ENCODE peak calls at places on chromosomes 3 and 15, in nine cellular contexts. One of them, this sample, is unnamed.

GRCh38 chr3:52010431-52010830 is 14.7 kb upstream of the RPL29 start:
- DNase-seq in Peyer's patch: no peak
- DNase-seq in kidney epithelial cell: no peak
- DNase-seq in transverse colon: no peak
- DNase-seq in cardiac fibroblast: no peak
- DNase-seq in stomach: no peak
- DNase-seq in fibroblast of the aortic adventitia: no peak
- DNase-seq in uterus: no peak
- DNase-seq in skeletal muscle cell: no peak
- DNase-seq in this sample: no peak

GRCh38 chr3:163890661-163891060 is 1187.6 kb downstream of the SI start:
- DNase-seq in kidney epithelial cell: no peak
- DNase-seq in transverse colon: no peak
- DNase-seq in stomach: no peak
- DNase-seq in fibroblast of the aortic adventitia: no peak
- DNase-seq in cardiac fibroblast: no peak
- DNase-seq in uterus: no peak
- DNase-seq in Peyer's patch: no peak
- DNase-seq in skeletal muscle cell: no peak
- DNase-seq in this sample: no peak

GRCh38 chr3:141336672-141337522 is 31.4 kb upstream of the ZBTB38 start:
- DNase-seq in kidney epithelial cell: peak
- DNase-seq in uterus: no peak
- DNase-seq in stomach: no peak
- DNase-seq in skeletal muscle cell: peak
- DNase-seq in fibroblast of the aortic adventitia: peak
- DNase-seq in transverse colon: no peak
- DNase-seq in cardiac fibroblast: peak
- DNase-seq in Peyer's patch: no peak
- DNase-seq in this sample: no peak

GRCh38 chr3:31821118-31821517 is 159.9 kb downstream of the OSBPL10 start:
- DNase-seq in fibroblast of the aortic adventitia: no peak
- DNase-seq in transverse colon: no peak
- DNase-seq in uterus: no peak
- DNase-seq in skeletal muscle cell: no peak
- DNase-seq in cardiac fibroblast: no peak
- DNase-seq in Peyer's patch: no peak
- DNase-seq in stomach: no peak
- DNase-seq in kidney epithelial cell: no peak
- DNase-seq in this sample: no peak

GRCh38 chr3:100400424-100400781 is 486 bp downstream of the TOMM70 start:
- DNase-seq in transverse colon: no peak
- DNase-seq in kidney epithelial cell: no peak
- DNase-seq in stomach: no peak
- DNase-seq in uterus: no peak
- DNase-seq in cardiac fibroblast: peak
- DNase-seq in skeletal muscle cell: no peak
- DNase-seq in fibroblast of the aortic adventitia: peak
- DNase-seq in Peyer's patch: no peak
- DNase-seq in this sample: no peak

GRCh38 chr3:140081836-140082331 is 146.9 kb downstream of the CLSTN2 start:
- DNase-seq in Peyer's patch: no peak
- DNase-seq in skeletal muscle cell: no peak
- DNase-seq in fibroblast of the aortic adventitia: no peak
- DNase-seq in transverse colon: no peak
- DNase-seq in kidney epithelial cell: peak
- DNase-seq in uterus: no peak
- DNase-seq in stomach: no peak
- DNase-seq in cardiac fibroblast: no peak
- DNase-seq in this sample: no peak

GRCh38 chr3:159200176-159200575 is 398.3 kb downstream of the MFSD1 start:
- DNase-seq in Peyer's patch: no peak
- DNase-seq in cardiac fibroblast: peak
- DNase-seq in stomach: no peak
- DNase-seq in kidney epithelial cell: peak
- DNase-seq in uterus: no peak
- DNase-seq in transverse colon: no peak
- DNase-seq in skeletal muscle cell: peak
- DNase-seq in fibroblast of the aortic adventitia: peak
- DNase-seq in this sample: no peak

GRCh38 chr3:157649511-157649910 is 146.3 kb upstream of the VEPH1 start:
- DNase-seq in stomach: no peak
- DNase-seq in cardiac fibroblast: no peak
- DNase-seq in Peyer's patch: no peak
- DNase-seq in transverse colon: no peak
- DNase-seq in fibroblast of the aortic adventitia: no peak
- DNase-seq in skeletal muscle cell: no peak
- DNase-seq in uterus: no peak
- DNase-seq in kidney epithelial cell: no peak
- DNase-seq in this sample: no peak

GRCh38 chr3:114057011-114057347 is 442 bp downstream of the QTRT2 start:
- DNase-seq in stomach: no peak
- DNase-seq in kidney epithelial cell: no peak
- DNase-seq in transverse colon: no peak
- DNase-seq in fibroblast of the aortic adventitia: no peak
- DNase-seq in Peyer's patch: no peak
- DNase-seq in uterus: no peak
- DNase-seq in cardiac fibroblast: no peak
- DNase-seq in skeletal muscle cell: no peak
- DNase-seq in this sample: no peak

GRCh38 chr3:69084668-69085542 is at the start of gene ARL6IP5:
- DNase-seq in skeletal muscle cell: peak
- DNase-seq in Peyer's patch: peak
- DNase-seq in fibroblast of the aortic adventitia: peak
- DNase-seq in transverse colon: peak
- DNase-seq in uterus: peak
- DNase-seq in cardiac fibroblast: peak
- DNase-seq in stomach: peak
- DNase-seq in kidney epithelial cell: peak
- DNase-seq in this sample: peak

GRCh38 chr3:73056365-73057150 is 4.9 kb upstream of the EBLN2 start:
- DNase-seq in fibroblast of the aortic adventitia: peak
- DNase-seq in kidney epithelial cell: no peak
- DNase-seq in uterus: no peak
- DNase-seq in skeletal muscle cell: no peak
- DNase-seq in transverse colon: no peak
- DNase-seq in cardiac fibroblast: peak
- DNase-seq in Peyer's patch: no peak
- DNase-seq in stomach: no peak
- DNase-seq in this sample: peak

GRCh38 chr3:8773941-8774542 is 4.6 kb upstream of the OXTR start:
- DNase-seq in skeletal muscle cell: no peak
- DNase-seq in fibroblast of the aortic adventitia: no peak
- DNase-seq in cardiac fibroblast: no peak
- DNase-seq in Peyer's patch: no peak
- DNase-seq in kidney epithelial cell: no peak
- DNase-seq in stomach: no peak
- DNase-seq in uterus: no peak
- DNase-seq in transverse colon: no peak
- DNase-seq in this sample: no peak

GRCh38 chr3:70556056-70556455 is 243.6 kb upstream of the MDFIC2 start:
- DNase-seq in skeletal muscle cell: peak
- DNase-seq in fibroblast of the aortic adventitia: peak
- DNase-seq in kidney epithelial cell: no peak
- DNase-seq in stomach: no peak
- DNase-seq in uterus: no peak
- DNase-seq in cardiac fibroblast: peak
- DNase-seq in transverse colon: no peak
- DNase-seq in Peyer's patch: no peak
- DNase-seq in this sample: no peak

GRCh38 chr15:72117448-72117697 is 577 bp downstream of the MYO9A start:
- DNase-seq in cardiac fibroblast: peak
- DNase-seq in fibroblast of the aortic adventitia: peak
- DNase-seq in Peyer's patch: peak
- DNase-seq in skeletal muscle cell: peak
- DNase-seq in uterus: peak
- DNase-seq in kidney epithelial cell: no peak
- DNase-seq in transverse colon: peak
- DNase-seq in stomach: peak
- DNase-seq in this sample: no peak

GRCh38 chr3:33877187-33877586 is 78.8 kb downstream of the PDCD6IP start:
- DNase-seq in transverse colon: no peak
- DNase-seq in fibroblast of the aortic adventitia: no peak
- DNase-seq in stomach: no peak
- DNase-seq in uterus: no peak
- DNase-seq in skeletal muscle cell: no peak
- DNase-seq in kidney epithelial cell: no peak
- DNase-seq in cardiac fibroblast: no peak
- DNase-seq in Peyer's patch: no peak
- DNase-seq in this sample: no peak

GRCh38 chr15:60137711-60138396 is 133.7 kb downstream of the FOXB1 start:
- DNase-seq in uterus: no peak
- DNase-seq in Peyer's patch: no peak
- DNase-seq in transverse colon: no peak
- DNase-seq in skeletal muscle cell: no peak
- DNase-seq in fibroblast of the aortic adventitia: no peak
- DNase-seq in kidney epithelial cell: no peak
- DNase-seq in stomach: no peak
- DNase-seq in cardiac fibroblast: peak
- DNase-seq in this sample: no peak

GRCh38 chr3:150763841-150764483 is 993 bp upstream of the SIAH2 start:
- DNase-seq in transverse colon: peak
- DNase-seq in cardiac fibroblast: peak
- DNase-seq in fibroblast of the aortic adventitia: peak
- DNase-seq in Peyer's patch: peak
- DNase-seq in stomach: peak
- DNase-seq in kidney epithelial cell: no peak
- DNase-seq in skeletal muscle cell: no peak
- DNase-seq in uterus: peak
- DNase-seq in this sample: no peak

GRCh38 chr3:126245811-126246727 is 65.7 kb upstream of the ALDH1L1 start:
- DNase-seq in fibroblast of the aortic adventitia: peak
- DNase-seq in Peyer's patch: no peak
- DNase-seq in transverse colon: peak
- DNase-seq in cardiac fibroblast: peak
- DNase-seq in uterus: peak
- DNase-seq in kidney epithelial cell: no peak
- DNase-seq in skeletal muscle cell: peak
- DNase-seq in stomach: peak
- DNase-seq in this sample: peak

GRCh38 chr3:99394831-99395733 is 243.3 kb upstream of the COL8A1 start:
- DNase-seq in skeletal muscle cell: peak
- DNase-seq in stomach: no peak
- DNase-seq in transverse colon: no peak
- DNase-seq in kidney epithelial cell: peak
- DNase-seq in uterus: no peak
- DNase-seq in Peyer's patch: no peak
- DNase-seq in fibroblast of the aortic adventitia: peak
- DNase-seq in cardiac fibroblast: peak
- DNase-seq in this sample: no peak

GRCh38 chr3:120025520-120025919 is 68.7 kb downstream of the GSK3B start:
- DNase-seq in transverse colon: no peak
- DNase-seq in cardiac fibroblast: peak
- DNase-seq in skeletal muscle cell: no peak
- DNase-seq in fibroblast of the aortic adventitia: no peak
- DNase-seq in stomach: no peak
- DNase-seq in Peyer's patch: no peak
- DNase-seq in kidney epithelial cell: peak
- DNase-seq in uterus: no peak
- DNase-seq in this sample: peak

GRCh38 chr15:42511010-42511396 is 15.6 kb downstream of the SNAP23 start:
- DNase-seq in skeletal muscle cell: no peak
- DNase-seq in stomach: no peak
- DNase-seq in transverse colon: no peak
- DNase-seq in fibroblast of the aortic adventitia: peak
- DNase-seq in Peyer's patch: no peak
- DNase-seq in cardiac fibroblast: peak
- DNase-seq in kidney epithelial cell: no peak
- DNase-seq in uterus: no peak
- DNase-seq in this sample: no peak

GRCh38 chr3:30724863-30725262 is 118.5 kb downstream of the TGFBR2 start:
- DNase-seq in uterus: no peak
- DNase-seq in cardiac fibroblast: no peak
- DNase-seq in Peyer's patch: no peak
- DNase-seq in fibroblast of the aortic adventitia: no peak
- DNase-seq in transverse colon: no peak
- DNase-seq in skeletal muscle cell: no peak
- DNase-seq in kidney epithelial cell: no peak
- DNase-seq in stomach: no peak
- DNase-seq in this sample: no peak

GRCh38 chr3:181710581-181711255 is 1.0 kb upstream of the SOX2 start:
- DNase-seq in fibroblast of the aortic adventitia: peak
- DNase-seq in kidney epithelial cell: no peak
- DNase-seq in skeletal muscle cell: no peak
- DNase-seq in cardiac fibroblast: no peak
- DNase-seq in stomach: no peak
- DNase-seq in transverse colon: no peak
- DNase-seq in Peyer's patch: no peak
- DNase-seq in uterus: no peak
- DNase-seq in this sample: no peak
- H3K4me3 ChIP-seq in fibroblast of the aortic adventitia: no peak
- H3K4me3 ChIP-seq in kidney epithelial cell: no peak
- H3K4me3 ChIP-seq in skeletal muscle cell: no peak
- H3K4me3 ChIP-seq in cardiac fibroblast: no peak
- H3K4me3 ChIP-seq in stomach: no peak
- H3K4me3 ChIP-seq in transverse colon: no peak
- H3K4me3 ChIP-seq in Peyer's patch: no peak
- H3K4me3 ChIP-seq in uterus: no peak
- H3K4me3 ChIP-seq in this sample: peak

DNA sequence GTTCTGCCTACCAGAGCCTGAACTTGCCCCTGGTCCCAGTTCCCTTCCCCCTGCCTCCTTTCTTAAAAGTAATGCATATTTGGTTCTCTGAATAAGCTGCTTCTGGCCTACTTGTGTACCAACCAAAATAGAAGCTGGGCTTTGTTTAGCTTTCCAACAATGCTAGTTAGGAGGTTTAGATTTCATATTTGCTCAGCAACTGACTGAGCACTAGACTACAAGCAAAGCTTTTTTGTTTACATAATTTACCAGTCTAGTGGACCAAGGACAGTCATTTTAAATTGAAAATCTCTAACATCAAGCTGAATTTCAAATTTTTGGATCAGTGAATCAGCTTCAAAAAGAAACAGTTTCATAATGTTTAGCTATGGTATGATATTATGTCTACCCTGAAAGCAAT is 331.2 kb downstream of the ULK4 start:
- DNase-seq in kidney epithelial cell: no peak
- DNase-seq in skeletal muscle cell: no peak
- DNase-seq in uterus: no peak
- DNase-seq in fibroblast of the aortic adventitia: no peak
- DNase-seq in cardiac fibroblast: no peak
- DNase-seq in Peyer's patch: no peak
- DNase-seq in transverse colon: no peak
- DNase-seq in stomach: no peak
- DNase-seq in this sample: no peak
- H3K4me3 ChIP-seq in kidney epithelial cell: no peak
- H3K4me3 ChIP-seq in skeletal muscle cell: no peak
- H3K4me3 ChIP-seq in uterus: no peak
- H3K4me3 ChIP-seq in fibroblast of the aortic adventitia: no peak
- H3K4me3 ChIP-seq in cardiac fibroblast: no peak
- H3K4me3 ChIP-seq in Peyer's patch: no peak
- H3K4me3 ChIP-seq in transverse colon: no peak
- H3K4me3 ChIP-seq in stomach: no peak
- H3K4me3 ChIP-seq in this sample: no peak

GRCh38 chr15:78944202-78944625 is 632 bp downstream of the CTSH start:
- DNase-seq in stomach: peak
- DNase-seq in uterus: no peak
- DNase-seq in kidney epithelial cell: no peak
- DNase-seq in transverse colon: peak
- DNase-seq in cardiac fibroblast: no peak
- DNase-seq in skeletal muscle cell: no peak
- DNase-seq in Peyer's patch: peak
- DNase-seq in fibroblast of the aortic adventitia: no peak
- DNase-seq in this sample: no peak
- H3K4me3 ChIP-seq in stomach: peak
- H3K4me3 ChIP-seq in uterus: peak
- H3K4me3 ChIP-seq in kidney epithelial cell: peak
- H3K4me3 ChIP-seq in transverse colon: peak
- H3K4me3 ChIP-seq in cardiac fibroblast: no peak
- H3K4me3 ChIP-seq in skeletal muscle cell: peak
- H3K4me3 ChIP-seq in Peyer's patch: peak
- H3K4me3 ChIP-seq in fibroblast of the aortic adventitia: peak
- H3K4me3 ChIP-seq in this sample: no peak

GRCh38 chr3:25789596-25790556 is at the start of gene OXSM:
- DNase-seq in kidney epithelial cell: peak
- DNase-seq in Peyer's patch: peak
- DNase-seq in uterus: peak
- DNase-seq in cardiac fibroblast: peak
- DNase-seq in transverse colon: peak
- DNase-seq in stomach: peak
- DNase-seq in fibroblast of the aortic adventitia: peak
- DNase-seq in skeletal muscle cell: peak
- DNase-seq in this sample: peak
- H3K4me3 ChIP-seq in kidney epithelial cell: peak
- H3K4me3 ChIP-seq in Peyer's patch: peak
- H3K4me3 ChIP-seq in uterus: peak
- H3K4me3 ChIP-seq in cardiac fibroblast: peak
- H3K4me3 ChIP-seq in transverse colon: peak
- H3K4me3 ChIP-seq in stomach: peak
- H3K4me3 ChIP-seq in fibroblast of the aortic adventitia: peak
- H3K4me3 ChIP-seq in skeletal muscle cell: peak
- H3K4me3 ChIP-seq in this sample: peak